ENCODE peak calls at places on chromosomes 1 and 21, in six cellular contexts. One of them, this sample, is unnamed.

GRCh38 chr21:22711636-22712035 is 1713.4 kb downstream of the NCAM2 start:
- DNase-seq in CD8-positive, alpha-beta T cell: no peak
- DNase-seq in GM12878: no peak
- DNase-seq in neural crest cell: no peak
- DNase-seq in MCF 10A: peak; percentile 27
- DNase-seq in breast epithelium: no peak
- DNase-seq in this sample: no peak

GRCh38 chr21:21163904-21164303 is 165.7 kb downstream of the NCAM2 start:
- DNase-seq in CD8-positive, alpha-beta T cell: no peak
- DNase-seq in GM12878: no peak
- DNase-seq in neural crest cell: peak; percentile 47
- DNase-seq in MCF 10A: peak; percentile 70
- DNase-seq in breast epithelium: no peak
- DNase-seq in this sample: peak; percentile 10

GRCh38 chr1:155455588-155456195 is 106.9 kb downstream of the ASH1L start:
- DNase-seq in CD8-positive, alpha-beta T cell: no peak
- DNase-seq in GM12878: no peak
- DNase-seq in neural crest cell: no peak
- DNase-seq in MCF 10A: no peak
- DNase-seq in breast epithelium: no peak
- DNase-seq in this sample: no peak

GRCh38 chr1:117605164-117605810 is 561 bp upstream of the TENT5C start:
- DNase-seq in CD8-positive, alpha-beta T cell: no peak
- DNase-seq in GM12878: no peak
- DNase-seq in neural crest cell: no peak
- DNase-seq in MCF 10A: peak; percentile 14
- DNase-seq in breast epithelium: no peak
- DNase-seq in this sample: no peak

GRCh38 chr1:170471310-170471839 is 60.6 kb upstream of the GORAB start:
- DNase-seq in CD8-positive, alpha-beta T cell: no peak
- DNase-seq in GM12878: no peak
- DNase-seq in neural crest cell: no peak
- DNase-seq in MCF 10A: peak; percentile 13
- DNase-seq in breast epithelium: no peak
- DNase-seq in this sample: no peak

GRCh38 chr1:26126321-26127084 is 14.9 kb downstream of the PDIK1L start:
- DNase-seq in CD8-positive, alpha-beta T cell: peak; percentile 63
- DNase-seq in GM12878: no peak
- DNase-seq in neural crest cell: no peak
- DNase-seq in MCF 10A: peak; percentile 76
- DNase-seq in breast epithelium: no peak
- DNase-seq in this sample: peak; percentile 74

GRCh38 chr1:27349784-27350672 is 8.2 kb downstream of the SYTL1 start:
- DNase-seq in CD8-positive, alpha-beta T cell: no peak
- DNase-seq in GM12878: no peak
- DNase-seq in neural crest cell: peak; percentile 48
- DNase-seq in MCF 10A: no peak
- DNase-seq in breast epithelium: peak; percentile 65
- DNase-seq in this sample: peak; percentile 55

GRCh38 chr1:3465935-3466321 is 11.5 kb downstream of the ARHGEF16 start:
- DNase-seq in CD8-positive, alpha-beta T cell: no peak
- DNase-seq in GM12878: no peak
- DNase-seq in neural crest cell: no peak
- DNase-seq in MCF 10A: no peak
- DNase-seq in breast epithelium: no peak
- DNase-seq in this sample: no peak

GRCh38 chr1:41936107-41936506 is 17.4 kb upstream of the HIVEP3 start:
- DNase-seq in CD8-positive, alpha-beta T cell: no peak
- DNase-seq in GM12878: no peak
- DNase-seq in neural crest cell: no peak
- DNase-seq in MCF 10A: no peak
- DNase-seq in breast epithelium: no peak
- DNase-seq in this sample: no peak

GRCh38 chr1:5933676-5934057 is 58.6 kb downstream of the NPHP4 start:
- DNase-seq in CD8-positive, alpha-beta T cell: no peak
- DNase-seq in GM12878: no peak
- DNase-seq in neural crest cell: no peak
- DNase-seq in MCF 10A: no peak
- DNase-seq in breast epithelium: no peak
- DNase-seq in this sample: no peak

GRCh38 chr1:24322636-24323177 is 3.5 kb downstream of the GRHL3 start:
- DNase-seq in CD8-positive, alpha-beta T cell: no peak
- DNase-seq in GM12878: no peak
- DNase-seq in neural crest cell: no peak
- DNase-seq in MCF 10A: no peak
- DNase-seq in breast epithelium: no peak
- DNase-seq in this sample: no peak

GRCh38 chr1:110455151-110455550 is 4.2 kb downstream of the PROK1 start:
- DNase-seq in CD8-positive, alpha-beta T cell: no peak
- DNase-seq in GM12878: no peak
- DNase-seq in neural crest cell: no peak
- DNase-seq in MCF 10A: no peak
- DNase-seq in breast epithelium: no peak
- DNase-seq in this sample: no peak

GRCh38 chr1:152959273-152959672 is 11.2 kb upstream of the SPRR4 start:
- DNase-seq in CD8-positive, alpha-beta T cell: no peak
- DNase-seq in GM12878: no peak
- DNase-seq in neural crest cell: no peak
- DNase-seq in MCF 10A: no peak
- DNase-seq in breast epithelium: no peak
- DNase-seq in this sample: no peak

GRCh38 chr1:152961201-152961891 is 9.1 kb upstream of the SPRR4 start:
- DNase-seq in CD8-positive, alpha-beta T cell: no peak
- DNase-seq in GM12878: no peak
- DNase-seq in neural crest cell: no peak
- DNase-seq in MCF 10A: no peak
- DNase-seq in breast epithelium: no peak
- DNase-seq in this sample: no peak

GRCh38 chr1:152962876-152963415 is 7.5 kb upstream of the SPRR4 start:
- DNase-seq in CD8-positive, alpha-beta T cell: no peak
- DNase-seq in GM12878: no peak
- DNase-seq in neural crest cell: no peak
- DNase-seq in MCF 10A: no peak
- DNase-seq in breast epithelium: no peak
- DNase-seq in this sample: no peak

GRCh38 chr1:152959801-152960451 is 10.5 kb upstream of the SPRR4 start:
- DNase-seq in CD8-positive, alpha-beta T cell: no peak
- DNase-seq in GM12878: no peak
- DNase-seq in neural crest cell: no peak
- DNase-seq in MCF 10A: no peak
- DNase-seq in breast epithelium: no peak
- DNase-seq in this sample: no peak

DNA sequence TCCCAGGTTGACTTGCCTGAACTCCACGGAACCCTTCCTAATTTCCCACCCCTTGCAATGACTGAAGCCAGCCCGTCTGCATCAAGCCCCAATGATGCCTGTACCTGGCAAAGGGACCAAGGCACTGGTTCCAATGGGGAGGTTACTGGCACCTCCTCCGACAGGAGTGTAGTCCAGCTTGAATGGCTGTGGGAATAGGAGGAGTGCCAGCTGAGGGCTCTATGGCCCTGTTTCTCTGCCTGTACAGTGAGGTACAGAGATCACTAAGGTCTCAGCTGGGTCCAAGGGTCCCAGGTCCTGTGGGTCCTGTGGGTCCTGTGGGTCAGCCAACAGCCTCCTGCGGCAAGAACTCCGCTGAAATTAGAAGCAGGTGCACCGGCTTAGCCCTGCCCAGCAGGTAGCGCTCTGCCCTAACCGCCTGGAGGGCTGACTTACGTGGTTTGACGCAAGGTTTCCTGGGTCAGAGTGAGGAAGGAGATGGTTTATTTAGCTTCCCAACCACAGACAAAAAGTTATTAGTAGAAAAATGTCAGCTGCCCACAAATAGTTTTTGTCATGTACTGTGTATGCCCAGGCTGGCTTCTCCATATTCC is 9.9 kb upstream of the SPRR4 start:
- DNase-seq in CD8-positive, alpha-beta T cell: no peak
- DNase-seq in GM12878: no peak
- DNase-seq in neural crest cell: no peak
- DNase-seq in MCF 10A: no peak
- DNase-seq in breast epithelium: no peak
- DNase-seq in this sample: peak; percentile 26
- TF ChIP-seq CTCF in CD8-positive, alpha-beta T cell: no peak
- TF ChIP-seq CTCF in GM12878: peak; percentile 43
- TF ChIP-seq CTCF in neural crest cell: no peak
- TF ChIP-seq CTCF in MCF 10A: no peak
- TF ChIP-seq CTCF in breast epithelium: no peak
- TF ChIP-seq CTCF in this sample: no peak

GRCh38 chr1:210394281-210394798 is 65.6 kb downstream of the HHAT start:
- DNase-seq in CD8-positive, alpha-beta T cell: no peak
- DNase-seq in GM12878: peak; percentile 80
- DNase-seq in neural crest cell: no peak
- DNase-seq in MCF 10A: peak; percentile 65
- DNase-seq in breast epithelium: no peak
- DNase-seq in this sample: no peak

GRCh38 chr1:210397681-210398080 is 69.0 kb downstream of the HHAT start:
- DNase-seq in CD8-positive, alpha-beta T cell: no peak
- DNase-seq in GM12878: no peak
- DNase-seq in neural crest cell: no peak
- DNase-seq in MCF 10A: no peak
- DNase-seq in breast epithelium: no peak
- DNase-seq in this sample: no peak

GRCh38 chr1:210400043-210400840 is 71.5 kb downstream of the HHAT start:
- DNase-seq in CD8-positive, alpha-beta T cell: no peak
- DNase-seq in GM12878: peak; percentile 74
- DNase-seq in neural crest cell: peak; percentile 51
- DNase-seq in MCF 10A: peak; percentile 88
- DNase-seq in breast epithelium: peak; percentile 56
- DNase-seq in this sample: peak; percentile 68

GRCh38 chr1:210396541-210396940 is 67.8 kb downstream of the HHAT start:
- DNase-seq in CD8-positive, alpha-beta T cell: no peak
- DNase-seq in GM12878: no peak
- DNase-seq in neural crest cell: no peak
- DNase-seq in MCF 10A: no peak
- DNase-seq in breast epithelium: no peak
- DNase-seq in this sample: no peak

GRCh38 chr1:210397252-210397651 is 68.5 kb downstream of the HHAT start:
- DNase-seq in CD8-positive, alpha-beta T cell: no peak
- DNase-seq in GM12878: no peak
- DNase-seq in neural crest cell: no peak
- DNase-seq in MCF 10A: no peak
- DNase-seq in breast epithelium: no peak
- DNase-seq in this sample: no peak
- TF ChIP-seq CTCF in CD8-positive, alpha-beta T cell: no peak
- TF ChIP-seq CTCF in GM12878: no peak
- TF ChIP-seq CTCF in neural crest cell: no peak
- TF ChIP-seq CTCF in MCF 10A: no peak
- TF ChIP-seq CTCF in breast epithelium: no peak
- TF ChIP-seq CTCF in this sample: no peak

GRCh38 chr1:182835811-182836210 is 3.3 kb upstream of the DHX9 start:
- DNase-seq in CD8-positive, alpha-beta T cell: no peak
- DNase-seq in GM12878: no peak
- DNase-seq in neural crest cell: no peak
- DNase-seq in MCF 10A: no peak
- DNase-seq in breast epithelium: no peak
- DNase-seq in this sample: no peak

GRCh38 chr1:182841368-182841988 is 2.3 kb downstream of the DHX9 start:
- DNase-seq in CD8-positive, alpha-beta T cell: no peak
- DNase-seq in GM12878: no peak
- DNase-seq in neural crest cell: no peak
- DNase-seq in MCF 10A: peak; percentile 49
- DNase-seq in breast epithelium: no peak
- DNase-seq in this sample: peak; percentile 33

GRCh38 chr1:182842265-182842664 is 3.1 kb downstream of the DHX9 start:
- DNase-seq in CD8-positive, alpha-beta T cell: no peak
- DNase-seq in GM12878: no peak
- DNase-seq in neural crest cell: no peak
- DNase-seq in MCF 10A: no peak
- DNase-seq in breast epithelium: no peak
- DNase-seq in this sample: no peak

GRCh38 chr1:182845379-182845778 is 6.2 kb downstream of the DHX9 start:
- DNase-seq in CD8-positive, alpha-beta T cell: no peak
- DNase-seq in GM12878: no peak
- DNase-seq in neural crest cell: no peak
- DNase-seq in MCF 10A: no peak
- DNase-seq in breast epithelium: no peak
- DNase-seq in this sample: no peak

DNA sequence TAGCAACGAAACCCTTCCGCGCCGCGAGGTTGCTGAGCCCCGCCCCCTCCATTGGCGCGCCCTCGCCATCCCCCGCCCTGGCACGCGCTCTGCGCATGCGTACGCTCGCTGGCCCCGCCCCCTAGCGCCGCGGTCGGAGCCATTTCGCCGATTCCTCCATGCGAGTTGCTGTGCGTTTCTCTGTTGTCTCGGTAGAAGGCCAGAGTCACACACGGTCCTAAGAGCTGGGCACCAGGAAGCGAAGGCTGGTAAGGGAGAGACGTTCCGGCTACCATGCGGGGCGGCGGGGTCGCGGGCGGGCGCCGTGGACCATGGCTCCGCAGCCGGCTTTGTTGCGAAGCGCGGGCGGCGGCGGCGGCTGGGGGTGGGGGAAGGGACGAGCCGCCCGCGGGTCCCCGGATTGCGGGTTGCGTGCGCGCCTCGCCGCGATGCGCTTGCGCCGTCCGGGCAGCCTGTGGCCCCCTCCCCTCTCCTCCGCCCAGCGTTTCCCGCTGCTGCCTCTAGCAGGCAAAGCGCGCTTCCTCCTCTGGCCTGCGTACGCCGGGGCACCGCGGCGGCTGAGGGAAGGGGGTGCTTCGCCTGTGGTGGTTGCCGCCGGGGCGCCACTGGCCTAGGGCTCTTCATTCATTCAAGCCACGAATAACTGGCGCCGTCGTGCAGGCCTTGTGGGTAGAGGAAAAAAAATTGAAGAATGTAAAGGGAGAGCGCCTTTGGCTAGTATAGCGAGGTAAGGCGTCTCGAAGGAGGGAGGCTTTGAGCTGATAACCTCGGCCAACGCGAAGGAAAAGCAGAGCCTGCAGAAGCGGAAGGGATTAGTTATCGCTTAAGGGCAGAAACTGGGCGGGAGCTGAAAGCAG is at the start of gene DHX9:
- DNase-seq in CD8-positive, alpha-beta T cell: peak; percentile 99
- DNase-seq in GM12878: peak; percentile 60
- DNase-seq in neural crest cell: peak; percentile 96
- DNase-seq in MCF 10A: peak; percentile 93
- DNase-seq in breast epithelium: peak; percentile 96
- DNase-seq in this sample: peak; percentile 98
- TF ChIP-seq CTCF in CD8-positive, alpha-beta T cell: peak; percentile 28
- TF ChIP-seq CTCF in GM12878: no peak
- TF ChIP-seq CTCF in neural crest cell: peak; percentile 38
- TF ChIP-seq CTCF in MCF 10A: peak; percentile 17
- TF ChIP-seq CTCF in breast epithelium: no peak
- TF ChIP-seq CTCF in this sample: no peak

DNA sequence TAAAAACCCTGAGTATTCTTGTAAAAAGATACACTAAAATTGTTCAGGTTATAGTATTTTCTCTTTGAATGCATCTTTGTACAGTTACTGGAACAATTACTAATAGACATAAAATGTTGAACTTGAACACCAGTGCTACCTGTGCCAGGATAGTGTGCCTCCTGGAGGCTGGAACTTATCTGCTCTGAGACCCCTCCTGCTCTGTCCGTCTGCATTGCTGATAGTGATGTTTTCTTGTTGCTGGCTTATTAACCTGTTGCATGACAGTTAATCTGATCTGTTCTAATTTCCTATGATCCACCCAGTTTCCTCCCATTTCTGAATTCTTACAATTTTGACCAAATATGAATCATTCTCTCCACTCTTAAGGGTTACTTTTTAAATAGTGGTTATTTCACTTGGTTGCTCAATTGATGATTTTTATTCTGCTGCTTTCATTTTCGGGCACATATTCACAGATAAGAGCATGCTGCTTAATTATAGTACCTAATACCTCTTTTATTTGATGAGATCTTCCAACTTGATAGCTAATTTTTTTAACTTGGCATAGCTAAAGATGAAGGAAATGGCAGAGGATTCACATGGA is 101.4 kb downstream of the CC2D1B start:
- DNase-seq in CD8-positive, alpha-beta T cell: no peak
- DNase-seq in GM12878: no peak
- DNase-seq in neural crest cell: no peak
- DNase-seq in MCF 10A: no peak
- DNase-seq in breast epithelium: no peak
- DNase-seq in this sample: no peak
- TF ChIP-seq CTCF in CD8-positive, alpha-beta T cell: no peak
- TF ChIP-seq CTCF in GM12878: no peak
- TF ChIP-seq CTCF in neural crest cell: no peak
- TF ChIP-seq CTCF in MCF 10A: no peak
- TF ChIP-seq CTCF in breast epithelium: no peak
- TF ChIP-seq CTCF in this sample: no peak